ENCODE peak calls at places on chromosomes 12 and 14, in six cellular contexts. D, U, W, T, B and I are unnamed samples.

GRCh38 chr14:58822856-58823255 is 185.1 kb downstream of the DACT1 start:
- DNase-seq in T (no peak), B (no peak), U (no peak), D (no peak), W (no peak), I (no peak)

GRCh38 chr12:105888696-105889095 is 250.1 kb downstream of the NUAK1 start:
- DNase-seq in D (no peak), W (no peak), T (no peak), U (no peak), B (no peak), I (no peak)

GRCh38 chr12:99281277-99281676 is 366.3 kb upstream of the GARIN6 start:
- DNase-seq in W (no peak), D (no peak), B (no peak), T (no peak), U (no peak), I (no peak)

GRCh38 chr12:91781114-91781513 is 364.5 kb downstream of the BTG1 start:
- DNase-seq in U (no peak), W (no peak), T (no peak), B (no peak), D (no peak), I (no peak)

GRCh38 chr14:104230119-104230885 is 91.9 kb downstream of the KIF26A start:
- DNase-seq in W (no peak), D (no peak), U (no peak), B (no peak), T (no peak), I (no peak)

GRCh38 chr12:98743362-98743953 is 98.4 kb downstream of the APAF1 start:
- DNase-seq in B (peak; percentile 21), W (peak; percentile 68), U (peak; percentile 73), T (no peak), D (peak; percentile 30), I (no peak)

GRCh38 chr14:35335388-35336092 is 43.4 kb downstream of the PSMA6 start:
- DNase-seq in B (no peak), U (no peak), D (peak; percentile 86), W (peak; percentile 36), T (no peak), I (no peak)

GRCh38 chr12:39483597-39483996 is 40.7 kb upstream of the KIF21A start:
- DNase-seq in U (no peak), B (no peak), D (no peak), W (no peak), T (no peak), I (no peak)

GRCh38 chr12:131867891-131868675 is 26.3 kb upstream of the ULK1 start:
- DNase-seq in B (no peak), D (no peak), W (peak; percentile 26), T (no peak), U (no peak), I (no peak)

GRCh38 chr12:120365675-120366340 is 3.2 kb downstream of the MSI1 start:
- DNase-seq in U (no peak), T (no peak), B (no peak), W (no peak), D (peak; percentile 61), I (no peak)

GRCh38 chr12:9383585-9383984 is 175.4 kb upstream of the PZP start:
- DNase-seq in T (no peak), B (no peak), U (no peak), D (no peak), W (no peak), I (no peak)

GRCh38 chr14:64556526-64556925 is 6.8 kb downstream of the PPP1R36 start:
- DNase-seq in U (no peak), D (no peak), W (no peak), T (no peak), B (no peak), I (no peak)

GRCh38 chr14:64549805-64550538 is at the start of gene PPP1R36:
- DNase-seq in T (no peak), U (peak; percentile 84), B (no peak), D (no peak), W (peak; percentile 71), I (no peak)

GRCh38 chr14:64549016-64549415 is 745 bp upstream of the PPP1R36 start:
- DNase-seq in D (no peak), T (no peak), U (no peak), W (no peak), B (no peak), I (no peak)

GRCh38 chr14:64554551-64554950 is 4.8 kb downstream of the PPP1R36 start:
- DNase-seq in D (no peak), W (no peak), T (no peak), U (no peak), B (no peak), I (no peak)

DNA sequence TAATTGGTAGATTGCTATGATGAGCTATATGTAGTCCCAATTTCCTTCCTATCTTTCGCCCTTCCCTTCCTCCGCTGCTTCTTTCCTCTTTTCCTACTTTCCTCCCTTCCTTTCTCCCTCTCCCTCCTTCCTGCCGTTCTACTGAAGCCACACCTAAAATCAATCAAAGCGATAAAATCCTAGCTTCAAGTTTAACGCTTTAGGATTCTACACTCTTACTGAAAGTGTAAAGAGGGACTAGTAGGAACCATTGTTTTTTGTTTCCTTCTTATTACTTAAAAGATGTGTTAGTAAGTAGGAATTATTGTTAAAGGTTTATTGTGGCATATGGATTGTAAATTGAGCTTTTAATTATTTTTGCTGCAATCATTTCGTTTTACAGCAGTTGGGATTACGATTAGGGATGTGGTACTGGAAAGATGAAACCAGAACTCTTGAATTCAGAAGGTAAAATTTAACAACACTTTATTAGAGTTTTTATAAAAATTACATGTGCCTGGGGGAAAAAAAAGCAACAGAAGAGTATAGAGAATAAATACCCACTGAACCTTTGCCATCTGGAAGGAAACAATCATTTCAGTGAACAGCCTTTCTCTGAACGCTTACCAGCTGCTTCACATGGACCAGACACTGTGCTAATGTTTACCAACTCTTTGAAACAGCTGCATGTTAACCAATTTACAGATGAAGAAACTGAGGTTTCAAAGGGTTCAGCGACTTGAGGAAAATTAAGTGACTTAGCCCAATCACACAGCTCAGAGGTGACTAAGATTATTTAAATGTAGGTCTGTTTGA is 975 bp downstream of the PPP1R36 start:
- DNase-seq in B (no peak), D (no peak), W (no peak), U (no peak), T (no peak), I (no peak)
- TF ChIP-seq REST in B (no peak), D (no peak), W (no peak), U (no peak), T (no peak), I (no peak)

DNA sequence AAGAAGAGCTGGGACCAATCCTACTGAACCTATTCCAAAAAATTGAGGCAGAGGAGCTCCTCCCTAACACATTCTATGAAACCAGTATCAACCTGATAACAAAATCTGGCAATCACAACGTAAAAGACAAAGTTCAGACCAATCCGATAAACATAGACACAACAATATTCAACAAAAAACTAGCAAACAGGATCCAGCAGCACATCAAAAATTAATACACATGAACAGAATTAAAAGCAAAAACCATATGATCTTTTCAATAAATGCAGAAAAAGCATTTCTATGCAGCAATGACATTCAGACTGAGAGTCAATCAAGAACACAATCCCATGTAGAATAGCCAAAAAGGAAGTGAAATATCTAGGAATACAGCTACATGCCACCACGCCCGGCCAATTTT is 7.0 kb upstream of the CLEC14A start:
- DNase-seq in U (no peak), D (no peak), T (no peak), W (no peak), B (no peak), I (no peak)
- TF ChIP-seq CTCF in U (no peak), D (no peak), T (no peak), W (no peak), B (no peak), I (no peak)

DNA sequence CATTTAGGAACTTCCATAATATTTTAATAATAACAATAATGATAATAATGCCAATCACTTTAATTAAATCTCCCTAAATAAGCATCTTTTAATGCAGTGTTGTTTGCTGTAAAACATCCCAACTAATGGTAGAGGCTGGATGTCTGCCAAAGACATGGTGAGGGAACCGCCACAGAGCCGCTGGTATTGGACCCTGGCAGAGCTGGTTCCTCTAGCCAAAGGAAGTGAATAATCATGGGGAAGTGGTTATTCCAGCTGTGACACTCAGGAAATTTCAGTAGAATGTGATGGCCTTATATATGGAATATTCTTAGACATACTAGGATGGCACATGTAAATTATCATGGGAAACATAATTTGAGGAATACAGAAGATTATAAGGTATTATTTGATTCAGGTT is 483.2 kb downstream of the ZFP36L1 start:
- DNase-seq in B (no peak), D (no peak), T (no peak), U (no peak), W (no peak), I (no peak)
- TF ChIP-seq POLR2AphosphoS5 in B (no peak), D (no peak), T (no peak), U (no peak), W (no peak), I (no peak)

GRCh38 chr12:21825924-21826548 is 51.5 kb upstream of the KCNJ8 start:
- DNase-seq in B (no peak), U (no peak), D (no peak), W (no peak), T (no peak), I (no peak)
- TF ChIP-seq REST in B (no peak), U (no peak), D (no peak), W (no peak), T (no peak), I (no peak)

DNA sequence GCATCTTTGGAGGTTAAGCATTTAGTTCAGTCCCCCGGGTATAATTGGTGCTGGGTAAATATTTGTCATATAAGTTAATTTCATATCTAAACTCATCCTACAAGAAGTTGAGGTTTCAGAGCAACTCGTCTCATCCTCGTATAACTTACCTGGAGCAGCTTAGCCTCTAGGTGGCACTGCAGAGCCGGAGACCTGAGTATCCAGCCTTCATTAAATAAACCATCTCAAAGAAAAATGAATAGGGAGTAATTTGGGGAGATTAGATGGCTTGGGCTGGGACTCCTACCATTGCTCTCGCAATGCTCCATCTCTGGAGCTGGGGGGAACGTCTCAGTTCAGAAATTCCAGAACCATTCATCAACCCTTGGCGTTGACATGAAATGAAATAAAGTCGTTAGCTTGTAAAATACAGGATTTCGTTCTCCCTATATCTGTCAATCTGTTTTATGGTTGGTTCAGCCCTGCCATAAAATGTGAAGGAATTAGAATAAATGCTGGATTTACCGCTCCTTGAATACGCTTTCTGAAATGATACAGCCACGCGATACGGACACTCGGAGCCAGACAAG is 122.9 kb upstream of the TMEM132D start:
- DNase-seq in B (no peak), W (peak; percentile 67), T (no peak), D (peak; percentile 21), U (peak; percentile 66), I (no peak)
- TF ChIP-seq CTCF in B (no peak), W (peak; percentile 47), T (peak; percentile 70), D (peak; percentile 58), U (peak; percentile 72), I (peak; percentile 83)

DNA sequence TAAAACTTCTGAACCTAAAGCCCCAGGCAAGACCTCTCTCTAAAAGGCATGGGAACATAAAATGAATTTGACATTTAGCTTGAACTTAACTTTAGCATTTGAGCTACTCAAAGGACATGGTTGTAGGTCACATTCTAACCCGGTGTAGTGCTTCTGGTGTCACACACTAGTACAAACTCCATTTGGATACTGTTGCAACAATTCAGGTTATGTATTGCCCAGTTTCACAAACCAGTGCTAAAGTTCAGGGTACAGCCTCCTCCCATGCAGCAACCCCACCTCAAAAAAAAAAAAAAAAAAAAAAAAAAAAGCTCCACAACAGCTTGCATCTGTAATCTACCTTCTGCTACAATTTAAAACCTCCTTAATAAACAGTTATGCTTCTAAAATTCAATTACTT is 7.8 kb downstream of the PPTC7 start:
- DNase-seq in W (no peak), U (no peak), D (peak; percentile 97), B (no peak), T (no peak), I (no peak)
- TF ChIP-seq POLR2AphosphoS5 in W (no peak), U (no peak), D (no peak), B (no peak), T (no peak), I (no peak)